ENCODE peak calls at places on chromosomes 5 and 9, in six cellular contexts. O is cardiac fibroblast, A is AG10803, C is neural crest cell, Q is neural progenitor cell, S is MM.1S. K is an unnamed sample.

GRCh38 chr5:14928661-14929060 is 57.1 kb upstream of the ANKH start:
- DNase-seq in S (no peak), O (peak), Q (no peak), C (no peak), A (peak), K (no peak)

GRCh38 chr5:7728076-7728475 is 122.9 kb downstream of the CFAP90 start:
- DNase-seq in O (no peak), S (no peak), A (no peak), C (no peak), Q (no peak), K (no peak)

GRCh38 chr5:126368239-126368812 is 54.9 kb upstream of the GRAMD2B start:
- DNase-seq in S (no peak), C (no peak), O (no peak), Q (peak), A (peak), K (no peak)

GRCh38 chr9:3962467-3962866 is 337.4 kb downstream of the GLIS3 start:
- DNase-seq in C (no peak), O (peak), Q (no peak), S (no peak), A (peak), K (no peak)

GRCh38 chr5:95281211-95281610 is 3.7 kb downstream of the MCTP1 start:
- DNase-seq in A (peak), Q (peak), O (peak), C (no peak), S (no peak), K (no peak)

GRCh38 chr9:90300901-90301688 is 341.5 kb downstream of the DIRAS2 start:
- DNase-seq in S (no peak), O (peak), A (peak), Q (no peak), C (no peak), K (peak)

GRCh38 chr9:14911046-14911445 is 818 bp upstream of the FREM1 start:
- DNase-seq in A (no peak), Q (no peak), C (no peak), S (no peak), O (no peak), K (no peak)

GRCh38 chr5:172302047-172302710 is 18.6 kb upstream of the UBTD2 start:
- DNase-seq in C (no peak), O (no peak), S (no peak), Q (no peak), A (no peak), K (no peak)

GRCh38 chr5:143101134-143101533 is 302.4 kb downstream of the NR3C1 start:
- DNase-seq in C (no peak), O (no peak), A (no peak), S (peak), Q (no peak), K (no peak)

GRCh38 chr9:30982301-30982700 is 1402.1 kb upstream of the ACO1 start:
- DNase-seq in S (no peak), Q (no peak), C (no peak), A (no peak), O (no peak), K (no peak)

GRCh38 chr9:136170291-136170901 is 34.5 kb downstream of the LHX3 start:
- DNase-seq in Q (peak), O (peak), A (no peak), S (no peak), C (peak), K (no peak)

GRCh38 chr9:9901624-9902023 is 711.2 kb downstream of the PTPRD start:
- DNase-seq in A (no peak), C (no peak), O (no peak), Q (no peak), S (no peak), K (no peak)

GRCh38 chr9:79408200-79408599 is 163.6 kb upstream of the TLE4 start:
- DNase-seq in O (no peak), C (no peak), Q (no peak), A (peak), S (no peak), K (no peak)

GRCh38 chr9:38673399-38673798 is 46.5 kb downstream of the FAM240B start:
- DNase-seq in Q (no peak), S (no peak), A (no peak), C (no peak), O (no peak), K (no peak)

GRCh38 chr9:98778711-98779530 is 17.4 kb downstream of the ANKS6 start:
- DNase-seq in C (no peak), A (no peak), O (no peak), Q (no peak), S (no peak), K (no peak)

GRCh38 chr9:14345586-14346237 is 31.8 kb upstream of the NFIB start:
- DNase-seq in O (no peak), C (no peak), A (no peak), Q (peak), S (no peak), K (no peak)

GRCh38 chr9:70679845-70680244 is 265.4 kb upstream of the KLF9 start:
- DNase-seq in S (no peak), A (no peak), O (peak), Q (no peak), C (no peak), K (no peak)

GRCh38 chr5:134142806-134143205 is 28.3 kb downstream of the TCF7 start:
- DNase-seq in S (no peak), O (no peak), Q (no peak), C (no peak), A (no peak), K (no peak)

GRCh38 chr9:131111854-131112311 is 13.5 kb upstream of the NUP214 start:
- DNase-seq in O (no peak), S (no peak), C (peak), Q (peak), A (no peak), K (no peak)

GRCh38 chr5:96885518-96886338 is 9.4 kb downstream of the ERAP2 start:
- DNase-seq in Q (no peak), S (peak), C (no peak), O (peak), A (no peak), K (no peak)

GRCh38 chr5:110663525-110663924 is 62.9 kb downstream of the TMEM232 start:
- DNase-seq in O (no peak), A (no peak), Q (no peak), C (no peak), S (peak), K (no peak)

GRCh38 chr5:64526709-64527439 is 21.1 kb downstream of the RGS7BP start:
- DNase-seq in A (no peak), O (no peak), C (no peak), Q (no peak), S (no peak), K (no peak)

GRCh38 chr5:81187885-81188284 is 45.2 kb upstream of the CKMT2 start:
- DNase-seq in O (no peak), Q (no peak), C (no peak), S (peak), A (no peak), K (no peak)

GRCh38 chr5:60196382-60197113 is 303.0 kb upstream of the PDE4D start:
- DNase-seq in O (peak), Q (no peak), A (peak), S (no peak), C (no peak), K (peak)

GRCh38 chr5:72649449-72649848 is 142.2 kb upstream of the ZNF366 start:
- DNase-seq in Q (no peak), O (peak), S (no peak), C (no peak), A (peak), K (no peak)

GRCh38 chr9:36162211-36162610 is 7.0 kb upstream of the CCIN start:
- DNase-seq in S (no peak), O (no peak), A (no peak), Q (no peak), C (no peak), K (no peak)

GRCh38 chr5:108564441-108564840 is 182.5 kb upstream of the FBXL17 start:
- DNase-seq in Q (no peak), S (no peak), O (no peak), C (no peak), A (no peak), K (no peak)

DNA sequence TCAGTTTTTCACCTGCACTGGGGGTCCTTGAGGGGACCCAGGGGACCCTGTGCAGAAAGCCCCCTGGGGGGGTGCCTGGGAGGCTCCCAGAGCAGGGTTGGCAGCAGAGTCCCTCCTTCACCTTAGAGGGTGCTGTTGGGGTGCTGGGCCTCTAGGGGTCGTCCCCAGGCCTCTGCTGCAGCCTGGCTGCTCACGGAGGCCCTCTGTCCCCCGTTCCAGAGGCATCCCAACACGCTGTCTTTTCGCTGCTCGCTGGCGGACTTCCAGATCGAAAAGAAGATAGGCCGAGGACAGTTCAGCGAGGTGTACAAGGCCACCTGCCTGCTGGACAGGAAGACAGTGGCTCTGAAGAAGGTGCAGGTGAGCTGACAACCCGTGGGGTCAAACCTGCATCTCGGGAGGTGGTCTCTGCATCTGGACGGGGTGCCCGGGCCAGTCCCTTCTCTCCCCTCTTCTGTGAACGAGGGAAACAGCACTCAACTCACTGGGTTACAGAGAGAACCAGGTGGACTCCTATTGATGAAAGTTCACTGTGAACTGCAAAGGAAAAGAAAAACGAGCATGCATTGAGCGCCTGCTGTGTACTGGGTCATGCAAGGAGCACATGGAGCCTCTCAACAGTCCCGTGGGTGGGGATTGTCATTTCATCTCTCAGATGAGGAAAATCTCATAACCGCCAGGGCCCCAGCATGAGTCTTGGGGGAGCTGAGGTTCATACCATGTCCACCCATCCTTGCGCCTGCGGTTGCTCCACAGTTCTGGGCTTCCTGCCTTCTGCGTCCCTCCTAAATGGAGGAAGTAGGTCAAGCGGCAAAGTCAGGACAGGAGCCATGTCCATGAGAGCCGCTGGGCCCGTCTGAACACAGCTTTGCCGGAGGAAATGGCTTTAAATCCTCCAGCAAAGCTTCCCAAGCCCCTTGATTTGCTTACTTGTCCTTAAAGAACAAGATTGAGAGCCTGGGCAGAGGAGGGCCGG is 54.8 kb downstream of the NEK6 start:
- DNase-seq in Q (peak), C (no peak), A (no peak), S (no peak), O (no peak), K (no peak)
- TF ChIP-seq CTCF in Q (peak), C (no peak), A (peak), S (no peak), O (no peak), K (no peak)

GRCh38 chr9:132647806-132648205 is 22.0 kb downstream of the DDX31 start:
- DNase-seq in O (no peak), S (no peak), C (no peak), A (peak), Q (no peak), K (no peak)

GRCh38 chr9:132648283-132648682 is 21.5 kb downstream of the DDX31 start:
- DNase-seq in O (no peak), C (no peak), S (no peak), Q (no peak), A (no peak), K (no peak)

GRCh38 chr9:132648685-132649084 is 21.1 kb downstream of the DDX31 start:
- DNase-seq in S (no peak), C (no peak), O (no peak), A (no peak), Q (no peak), K (no peak)

GRCh38 chr9:132647355-132647754 is 22.4 kb downstream of the DDX31 start:
- DNase-seq in C (no peak), S (no peak), Q (no peak), O (peak), A (peak), K (peak)

GRCh38 chr9:132651259-132651658 is 18.5 kb downstream of the DDX31 start:
- DNase-seq in A (peak), S (peak), O (peak), Q (no peak), C (peak), K (peak)
- TF ChIP-seq CTCF in A (peak), S (peak), O (peak), Q (peak), C (peak), K (peak)

GRCh38 chr5:174522641-174523260 is 201.6 kb upstream of the MSX2 start:
- DNase-seq in A (no peak), Q (peak), C (no peak), O (no peak), S (no peak), K (no peak)

GRCh38 chr5:174520420-174521396 is 203.7 kb upstream of the MSX2 start:
- DNase-seq in A (no peak), Q (peak), C (peak), O (no peak), S (no peak), K (no peak)

GRCh38 chr5:174526177-174526576 is 198.2 kb upstream of the MSX2 start:
- DNase-seq in O (no peak), A (no peak), S (peak), Q (no peak), C (no peak), K (no peak)

GRCh38 chr5:174527936-174528557 is 196.3 kb upstream of the MSX2 start:
- DNase-seq in A (no peak), O (no peak), C (no peak), Q (no peak), S (no peak), K (no peak)

GRCh38 chr5:174523311-174524159 is 200.8 kb upstream of the MSX2 start:
- DNase-seq in C (no peak), S (no peak), Q (no peak), A (no peak), O (no peak), K (no peak)
- TF ChIP-seq CTCF in C (peak), S (no peak), Q (peak), A (no peak), O (no peak), K (no peak)

DNA sequence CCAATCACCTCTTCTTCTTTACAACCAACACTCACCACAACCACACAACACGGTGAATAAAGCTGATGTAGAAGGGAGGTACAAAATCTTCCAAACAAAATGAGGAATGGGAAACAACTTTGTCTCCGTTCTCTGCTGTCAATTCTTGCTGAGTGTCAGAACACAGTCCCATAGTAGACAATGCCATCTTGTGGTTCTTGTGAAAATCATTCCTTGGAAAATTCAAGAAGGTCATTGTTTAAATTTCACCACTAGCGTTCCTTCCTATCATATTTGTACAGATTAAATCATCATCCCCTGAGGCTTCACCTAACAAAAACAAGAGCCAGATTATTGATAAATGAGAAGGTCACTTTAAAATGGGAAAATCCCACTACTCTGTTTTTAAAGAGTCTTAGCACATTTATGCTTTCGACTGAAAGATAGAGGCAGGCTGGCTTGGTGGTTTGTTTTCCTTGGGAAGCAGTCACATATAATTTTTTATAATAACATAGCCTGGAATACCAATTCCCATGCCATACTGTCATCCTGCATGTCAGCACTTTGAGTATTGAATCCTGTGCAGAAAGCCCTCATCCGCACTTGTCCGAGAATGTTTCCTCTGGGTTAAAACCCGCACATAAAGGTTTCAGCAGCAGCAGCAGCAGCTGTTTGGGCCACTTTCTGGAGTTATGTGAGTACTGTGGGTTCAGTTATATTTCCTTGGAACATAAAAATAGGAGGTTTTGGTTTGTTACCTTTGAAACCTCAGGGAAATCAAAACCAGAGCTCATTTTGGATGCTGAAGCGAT is 395.0 kb upstream of the SMARCA2 start:
- DNase-seq in C (no peak), O (peak), Q (no peak), A (peak), S (peak), K (no peak)
- TF ChIP-seq CTCF in C (peak), O (no peak), Q (no peak), A (peak), S (peak), K (no peak)

GRCh38 chr5:61425918-61426317 is 93.9 kb downstream of the ZSWIM6 start:
- DNase-seq in Q (no peak), S (no peak), A (no peak), C (no peak), O (no peak), K (no peak)

GRCh38 chr5:61417851-61418250 is 85.8 kb downstream of the ZSWIM6 start:
- DNase-seq in C (no peak), Q (no peak), S (no peak), O (no peak), A (no peak), K (no peak)

GRCh38 chr5:61419141-61419540 is 87.1 kb downstream of the ZSWIM6 start:
- DNase-seq in O (no peak), A (no peak), C (no peak), Q (no peak), S (no peak), K (no peak)

DNA sequence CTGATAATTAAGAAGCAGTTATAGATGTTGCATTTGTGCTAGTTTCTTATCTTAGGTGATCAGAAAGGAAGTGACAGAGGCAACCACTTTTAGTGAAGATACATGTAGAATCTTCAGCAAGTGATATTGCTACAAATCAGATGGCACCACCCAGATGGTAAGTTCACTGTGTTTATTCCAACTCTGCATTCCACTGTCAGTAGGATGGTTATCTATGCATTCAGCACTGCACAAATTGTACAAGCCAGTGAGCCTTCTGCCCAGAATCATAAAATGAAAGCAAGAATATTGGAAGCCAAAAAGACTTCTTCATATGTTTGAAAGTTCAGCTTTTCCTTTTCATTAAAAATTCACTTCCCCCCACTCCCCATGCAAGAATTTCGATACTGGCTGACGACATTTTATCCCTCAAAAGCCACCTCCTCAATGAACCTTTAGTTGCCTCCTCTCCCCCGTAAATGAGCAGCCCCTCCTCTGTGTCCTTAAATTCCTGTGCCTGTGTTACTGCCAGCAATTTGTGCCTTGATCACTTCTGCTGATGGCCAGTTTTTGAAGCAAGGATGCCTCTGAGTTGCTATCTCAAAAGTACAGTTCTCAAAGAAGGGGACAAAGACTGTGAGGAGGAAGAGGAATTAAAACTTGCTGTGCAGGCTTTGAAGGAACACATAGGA is 91.6 kb downstream of the ZSWIM6 start:
- DNase-seq in C (no peak), S (no peak), A (no peak), O (no peak), Q (peak), K (no peak)
- TF ChIP-seq CTCF in C (no peak), S (no peak), A (no peak), O (no peak), Q (no peak), K (no peak)